ENCODE peak calls at places on chromosomes 4 and X, in four cellular contexts. One of them, this sample, is unnamed. For H3K4me1, the result is how much of the 10 kb centered on the place peaks cover.

GRCh38 chr4:171621646-171622045 is 191.6 kb upstream of the GALNTL6 start:
- DNase-seq in CD8-positive, alpha-beta memory T cell: no peak
- DNase-seq in small intestine: no peak
- DNase-seq in ovary: no peak
- DNase-seq in this sample: no peak

GRCh38 chrX:16589211-16589610 is 60.7 kb upstream of the S100G start:
- DNase-seq in ovary: no peak
- DNase-seq in small intestine: no peak
- DNase-seq in CD8-positive, alpha-beta memory T cell: no peak
- DNase-seq in this sample: no peak

GRCh38 chr4:132557660-132558059 is 591.4 kb upstream of the PCDH10 start:
- DNase-seq in CD8-positive, alpha-beta memory T cell: no peak
- DNase-seq in small intestine: no peak
- DNase-seq in ovary: no peak
- DNase-seq in this sample: peak

GRCh38 chr4:1174941-1175634 is 2.7 kb upstream of the SPON2 start:
- DNase-seq in small intestine: no peak
- DNase-seq in CD8-positive, alpha-beta memory T cell: no peak
- DNase-seq in ovary: no peak
- DNase-seq in this sample: peak

GRCh38 chr4:155474758-155475157 is 98.0 kb upstream of the MAP9 start:
- DNase-seq in ovary: no peak
- DNase-seq in CD8-positive, alpha-beta memory T cell: no peak
- DNase-seq in small intestine: no peak
- DNase-seq in this sample: no peak

GRCh38 chr4:1297456-1298325 is 8.0 kb downstream of the MAEA start:
- DNase-seq in CD8-positive, alpha-beta memory T cell: peak
- DNase-seq in ovary: no peak
- DNase-seq in small intestine: no peak
- DNase-seq in this sample: no peak

GRCh38 chr4:74157743-74158560 is at the start of gene MTHFD2L:
- DNase-seq in small intestine: peak
- DNase-seq in ovary: peak
- DNase-seq in CD8-positive, alpha-beta memory T cell: peak
- DNase-seq in this sample: peak

GRCh38 chr4:11954093-11954492 is 525.4 kb upstream of the HS3ST1 start:
- DNase-seq in CD8-positive, alpha-beta memory T cell: no peak
- DNase-seq in small intestine: peak
- DNase-seq in ovary: no peak
- DNase-seq in this sample: peak

GRCh38 chrX:135086197-135086854 is 34.0 kb downstream of the ETDB start:
- DNase-seq in CD8-positive, alpha-beta memory T cell: peak
- DNase-seq in small intestine: peak
- DNase-seq in ovary: no peak
- DNase-seq in this sample: peak

GRCh38 chr4:70705146-70705855 is 16.5 kb upstream of the RUFY3 start:
- DNase-seq in CD8-positive, alpha-beta memory T cell: peak
- DNase-seq in small intestine: peak
- DNase-seq in ovary: peak
- DNase-seq in this sample: peak

GRCh38 chrX:55908685-55909212 is 191.2 kb downstream of the RRAGB start:
- DNase-seq in small intestine: peak
- DNase-seq in ovary: no peak
- DNase-seq in CD8-positive, alpha-beta memory T cell: no peak
- DNase-seq in this sample: peak

GRCh38 chr4:173243917-173244658 is 75.5 kb downstream of the GALNT7 start:
- DNase-seq in ovary: no peak
- DNase-seq in small intestine: no peak
- DNase-seq in CD8-positive, alpha-beta memory T cell: no peak
- DNase-seq in this sample: no peak

GRCh38 chr4:26717332-26717731 is 133.4 kb downstream of the TBC1D19 start:
- DNase-seq in ovary: no peak
- DNase-seq in CD8-positive, alpha-beta memory T cell: no peak
- DNase-seq in small intestine: no peak
- DNase-seq in this sample: no peak

GRCh38 chrX:79854469-79854868 is 160.1 kb upstream of the TBX22 start:
- DNase-seq in small intestine: no peak
- DNase-seq in CD8-positive, alpha-beta memory T cell: no peak
- DNase-seq in ovary: no peak
- DNase-seq in this sample: no peak

GRCh38 chr4:24419147-24420034 is 165.0 kb downstream of the DHX15 start:
- DNase-seq in CD8-positive, alpha-beta memory T cell: peak
- DNase-seq in ovary: peak
- DNase-seq in small intestine: peak
- DNase-seq in this sample: peak

GRCh38 chr4:8703857-8704495 is 111.4 kb downstream of the CPZ start:
- DNase-seq in CD8-positive, alpha-beta memory T cell: no peak
- DNase-seq in small intestine: no peak
- DNase-seq in ovary: no peak
- DNase-seq in this sample: no peak

GRCh38 chr4:3136454-3136853 is 62.0 kb downstream of the HTT start:
- DNase-seq in CD8-positive, alpha-beta memory T cell: no peak
- DNase-seq in small intestine: no peak
- DNase-seq in ovary: no peak
- DNase-seq in this sample: no peak

GRCh38 chrX:84956304-84956703 is 47.4 kb upstream of the APOOL start:
- DNase-seq in CD8-positive, alpha-beta memory T cell: no peak
- DNase-seq in ovary: no peak
- DNase-seq in small intestine: no peak
- DNase-seq in this sample: no peak

GRCh38 chr4:56818797-56819196 is 2.7 kb downstream of the SPINK2 start:
- DNase-seq in CD8-positive, alpha-beta memory T cell: no peak
- DNase-seq in ovary: no peak
- DNase-seq in small intestine: no peak
- DNase-seq in this sample: no peak

GRCh38 chrX:65127804-65128203 is 151.6 kb upstream of the ZC4H2 start:
- DNase-seq in small intestine: no peak
- DNase-seq in CD8-positive, alpha-beta memory T cell: peak
- DNase-seq in ovary: no peak
- DNase-seq in this sample: no peak

GRCh38 chr4:105943234-105943633 is 48.0 kb downstream of the NPNT start:
- DNase-seq in ovary: no peak
- DNase-seq in CD8-positive, alpha-beta memory T cell: no peak
- DNase-seq in small intestine: no peak
- DNase-seq in this sample: no peak

GRCh38 chr4:40471923-40472322 is 136.8 kb downstream of the CHRNA9 start:
- DNase-seq in CD8-positive, alpha-beta memory T cell: no peak
- DNase-seq in ovary: no peak
- DNase-seq in small intestine: no peak
- DNase-seq in this sample: no peak

GRCh38 chr4:124123181-124123580 is 589.4 kb downstream of the ANKRD50 start:
- DNase-seq in ovary: no peak
- DNase-seq in CD8-positive, alpha-beta memory T cell: no peak
- DNase-seq in small intestine: no peak
- DNase-seq in this sample: no peak

GRCh38 chr4:70544279-70544870 is 26.0 kb downstream of the AMTN start:
- DNase-seq in ovary: no peak
- DNase-seq in CD8-positive, alpha-beta memory T cell: no peak
- DNase-seq in small intestine: peak
- DNase-seq in this sample: peak

GRCh38 chrX:133726211-133726630 is 259.2 kb downstream of the GPC3 start:
- DNase-seq in small intestine: peak
- DNase-seq in CD8-positive, alpha-beta memory T cell: no peak
- DNase-seq in ovary: no peak
- DNase-seq in this sample: peak

GRCh38 chr4:4408576-4409335 is 21.9 kb downstream of the NSG1 start:
- DNase-seq in small intestine: no peak
- DNase-seq in CD8-positive, alpha-beta memory T cell: no peak
- DNase-seq in ovary: no peak
- DNase-seq in this sample: no peak

GRCh38 chr4:77065382-77065781 is 10.4 kb downstream of the CCNI start:
- DNase-seq in CD8-positive, alpha-beta memory T cell: no peak
- DNase-seq in small intestine: no peak
- DNase-seq in ovary: no peak
- DNase-seq in this sample: no peak

GRCh38 chr4:56655209-56655626 is 25.9 kb downstream of the HOPX start:
- DNase-seq in small intestine: peak
- DNase-seq in CD8-positive, alpha-beta memory T cell: peak
- DNase-seq in ovary: no peak
- DNase-seq in this sample: peak

GRCh38 chr4:35725131-35725530 is 519.2 kb downstream of the ARAP2 start:
- DNase-seq in ovary: no peak
- DNase-seq in CD8-positive, alpha-beta memory T cell: no peak
- DNase-seq in small intestine: no peak
- DNase-seq in this sample: no peak

GRCh38 chrX:31656013-31656412 is 584.2 kb upstream of the FTHL17 start:
- DNase-seq in ovary: no peak
- DNase-seq in small intestine: no peak
- DNase-seq in CD8-positive, alpha-beta memory T cell: no peak
- DNase-seq in this sample: no peak

GRCh38 chr4:16693641-16694040 is 204.8 kb downstream of the LDB2 start:
- DNase-seq in CD8-positive, alpha-beta memory T cell: no peak
- DNase-seq in small intestine: no peak
- DNase-seq in ovary: no peak
- DNase-seq in this sample: no peak

GRCh38 chr4:16692493-16692892 is 206.0 kb downstream of the LDB2 start:
- DNase-seq in ovary: no peak
- DNase-seq in small intestine: no peak
- DNase-seq in CD8-positive, alpha-beta memory T cell: no peak
- DNase-seq in this sample: no peak

GRCh38 chr4:16694491-16695276 is 203.8 kb downstream of the LDB2 start:
- DNase-seq in small intestine: no peak
- DNase-seq in ovary: no peak
- DNase-seq in CD8-positive, alpha-beta memory T cell: no peak
- DNase-seq in this sample: no peak

GRCh38 chr4:16693040-16693506 is 205.4 kb downstream of the LDB2 start:
- DNase-seq in small intestine: no peak
- DNase-seq in CD8-positive, alpha-beta memory T cell: no peak
- DNase-seq in ovary: peak
- DNase-seq in this sample: no peak

DNA sequence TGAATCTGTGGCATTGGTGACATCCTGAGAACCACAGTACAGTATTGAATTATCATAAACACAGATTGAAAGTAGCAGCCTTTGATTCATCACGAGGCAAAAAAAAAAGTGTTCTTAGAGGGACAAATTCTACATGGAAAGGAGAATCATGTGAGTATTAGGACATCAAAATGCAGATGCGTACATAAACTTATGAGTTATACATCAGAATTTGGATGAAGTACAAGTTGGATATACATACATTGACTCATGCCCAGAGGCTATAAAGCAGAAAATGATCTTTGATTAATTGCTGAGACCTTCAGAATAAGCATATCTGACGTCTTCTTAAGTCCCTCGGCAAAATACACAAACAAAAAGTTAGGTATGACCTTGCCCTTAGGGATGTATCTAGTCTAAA is 206.4 kb downstream of the LDB2 start:
- DNase-seq in ovary: no peak
- DNase-seq in small intestine: no peak
- DNase-seq in CD8-positive, alpha-beta memory T cell: no peak
- DNase-seq in this sample: no peak
- H3K4me1 ChIP-seq in ovary: under half
- H3K4me1 ChIP-seq in small intestine: under half
- H3K4me1 ChIP-seq in CD8-positive, alpha-beta memory T cell: under half
- H3K4me1 ChIP-seq in this sample: under half

DNA sequence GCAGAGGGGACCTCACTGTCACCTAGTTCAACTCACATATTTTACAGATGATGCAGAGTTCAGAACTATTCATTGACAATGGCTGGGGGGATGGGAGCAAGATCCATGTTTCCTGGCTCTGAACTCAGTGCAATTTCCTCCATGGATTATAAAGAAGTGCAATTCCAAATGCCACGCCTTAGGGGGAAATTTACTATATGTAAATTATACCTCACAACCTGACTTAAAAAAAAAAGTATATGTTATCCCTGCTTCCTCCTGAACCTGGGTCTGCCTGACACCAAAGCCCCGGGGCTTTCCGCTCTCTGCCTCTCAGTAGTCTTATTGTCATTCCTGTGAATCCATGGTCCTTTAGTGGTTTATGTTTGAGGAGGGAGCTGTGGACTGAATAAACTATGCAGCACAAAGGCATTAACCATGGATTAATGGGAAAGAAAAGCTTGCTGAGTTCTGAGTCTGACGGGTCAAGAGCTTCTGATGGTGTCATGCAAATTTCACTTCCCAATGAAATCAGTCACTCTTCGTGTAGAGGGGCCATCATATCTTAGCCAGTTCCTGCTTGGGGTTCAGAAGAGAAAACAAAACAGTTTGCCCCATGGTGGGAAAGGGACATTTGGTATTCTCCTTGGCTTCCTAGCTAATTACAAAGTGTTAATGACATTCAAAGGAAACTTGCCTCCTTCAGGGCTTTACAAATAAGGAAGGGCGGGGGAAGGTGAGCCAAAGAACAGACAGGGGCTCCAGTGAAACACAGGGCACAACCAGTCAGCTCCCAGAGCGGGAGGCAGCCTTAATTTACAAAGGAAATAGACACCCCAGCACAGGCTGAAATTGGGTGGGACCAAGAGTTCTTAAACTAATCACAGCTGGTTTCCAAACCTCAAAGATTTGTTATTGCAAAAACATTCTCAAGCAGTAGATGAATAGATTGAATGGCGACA is 14.3 kb downstream of the FAM9C start:
- DNase-seq in CD8-positive, alpha-beta memory T cell: no peak
- DNase-seq in small intestine: peak
- DNase-seq in ovary: no peak
- DNase-seq in this sample: peak
- H3K27ac ChIP-seq in CD8-positive, alpha-beta memory T cell: no peak
- H3K27ac ChIP-seq in small intestine: no peak
- H3K27ac ChIP-seq in ovary: no peak
- H3K27ac ChIP-seq in this sample: peak

GRCh38 chr4:145583191-145583590 is 36.0 kb upstream of the MMAA start:
- DNase-seq in CD8-positive, alpha-beta memory T cell: no peak
- DNase-seq in small intestine: no peak
- DNase-seq in ovary: no peak
- DNase-seq in this sample: no peak

GRCh38 chr4:145589923-145590702 is 29.1 kb upstream of the MMAA start:
- DNase-seq in ovary: no peak
- DNase-seq in small intestine: no peak
- DNase-seq in CD8-positive, alpha-beta memory T cell: no peak
- DNase-seq in this sample: no peak

GRCh38 chr4:145583656-145584055 is 35.5 kb upstream of the MMAA start:
- DNase-seq in ovary: no peak
- DNase-seq in small intestine: no peak
- DNase-seq in CD8-positive, alpha-beta memory T cell: no peak
- DNase-seq in this sample: no peak

GRCh38 chr4:145587088-145587487 is 32.1 kb upstream of the MMAA start:
- DNase-seq in small intestine: no peak
- DNase-seq in ovary: no peak
- DNase-seq in CD8-positive, alpha-beta memory T cell: no peak
- DNase-seq in this sample: no peak
- H3K4me3 ChIP-seq in small intestine: no peak
- H3K4me3 ChIP-seq in ovary: no peak
- H3K4me3 ChIP-seq in CD8-positive, alpha-beta memory T cell: no peak
- H3K4me3 ChIP-seq in this sample: no peak

GRCh38 chr4:19725130-19725529 is 526.6 kb upstream of the SLIT2 start:
- DNase-seq in small intestine: no peak
- DNase-seq in CD8-positive, alpha-beta memory T cell: no peak
- DNase-seq in ovary: no peak
- DNase-seq in this sample: no peak

GRCh38 chr4:19727141-19727540 is 524.6 kb upstream of the SLIT2 start:
- DNase-seq in CD8-positive, alpha-beta memory T cell: no peak
- DNase-seq in ovary: no peak
- DNase-seq in small intestine: no peak
- DNase-seq in this sample: no peak

GRCh38 chr4:19728773-19729172 is 522.9 kb upstream of the SLIT2 start:
- DNase-seq in CD8-positive, alpha-beta memory T cell: no peak
- DNase-seq in small intestine: no peak
- DNase-seq in ovary: no peak
- DNase-seq in this sample: no peak

GRCh38 chr4:19735012-19735411 is 516.7 kb upstream of the SLIT2 start:
- DNase-seq in CD8-positive, alpha-beta memory T cell: no peak
- DNase-seq in ovary: no peak
- DNase-seq in small intestine: no peak
- DNase-seq in this sample: no peak

GRCh38 chr4:19729873-19730735 is 521.6 kb upstream of the SLIT2 start:
- DNase-seq in small intestine: no peak
- DNase-seq in CD8-positive, alpha-beta memory T cell: no peak
- DNase-seq in ovary: no peak
- DNase-seq in this sample: no peak
- H3K4me1 ChIP-seq in small intestine: under half
- H3K4me1 ChIP-seq in CD8-positive, alpha-beta memory T cell: under half
- H3K4me1 ChIP-seq in ovary: under half
- H3K4me1 ChIP-seq in this sample: under half

This sample was measured in hepatocyte.